ENCODE peak calls at places on chromosomes 2 and 18, in six cellular contexts. D, R, X, J, L and K are unnamed samples.

GRCh38 chr18:36825526-36825925 is 3.3 kb downstream of the TPGS2 start:
- DNase-seq in D (no peak), R (no peak), X (no peak), J (no peak), L (no peak), K (no peak)

GRCh38 chr2:68889500-68889899 is 18.3 kb upstream of the BMP10 start:
- DNase-seq in D (no peak), R (no peak), X (no peak), J (no peak), L (no peak), K (no peak)

GRCh38 chr2:227761734-227762476 is 16.2 kb downstream of the SCYGR8 start:
- DNase-seq in D (no peak), R (no peak), X (no peak), J (no peak), L (no peak), K (peak; percentile 73)

GRCh38 chr2:117436697-117437096 is 377.8 kb upstream of the DDX18 start:
- DNase-seq in D (no peak), R (no peak), X (no peak), J (no peak), L (no peak), K (no peak)

GRCh38 chr2:209661286-209661685 is 110.3 kb upstream of the UNC80 start:
- DNase-seq in D (no peak), R (peak; percentile 90), X (no peak), J (no peak), L (peak; percentile 55), K (no peak)

GRCh38 chr2:231677632-231678104 is 30.7 kb upstream of the PTMA start:
- DNase-seq in D (peak; percentile 77), R (peak; percentile 39), X (peak; percentile 75), J (peak; percentile 73), L (peak; percentile 91), K (peak; percentile 96)

GRCh38 chr18:60024857-60025256 is 125.1 kb downstream of the PMAIP1 start:
- DNase-seq in D (no peak), R (no peak), X (no peak), J (no peak), L (no peak), K (no peak)

GRCh38 chr2:95372845-95373244 is 29.7 kb upstream of the FAHD2A start:
- DNase-seq in D (no peak), R (no peak), X (no peak), J (no peak), L (no peak), K (peak; percentile 27)

GRCh38 chr18:74290831-74291770 is 662 bp downstream of the CYB5A start:
- DNase-seq in D (no peak), R (peak; percentile 77), X (peak; percentile 4), J (no peak), L (no peak), K (no peak)

GRCh38 chr2:204264068-204264693 is 281.1 kb upstream of the PARD3B start:
- DNase-seq in D (no peak), R (peak; percentile 40), X (no peak), J (no peak), L (no peak), K (no peak)

GRCh38 chr2:65299246-65299645 is 71.6 kb downstream of the ACTR2 start:
- DNase-seq in D (no peak), R (no peak), X (peak; percentile 26), J (no peak), L (no peak), K (peak; percentile 89)

GRCh38 chr18:40708726-40709125 is 1246.3 kb upstream of the PIK3C3 start:
- DNase-seq in D (no peak), R (no peak), X (no peak), J (no peak), L (no peak), K (no peak)

GRCh38 chr2:182649316-182649715 is 66.7 kb upstream of the DNAJC10 start:
- DNase-seq in D (no peak), R (peak; percentile 77), X (no peak), J (peak; percentile 21), L (peak; percentile 48), K (peak; percentile 34)

GRCh38 chr18:36411745-36412168 is 114.2 kb downstream of the FHOD3 start:
- DNase-seq in D (no peak), R (no peak), X (no peak), J (peak; percentile 17), L (peak; percentile 35), K (no peak)

GRCh38 chr2:10912796-10913445 is 1.2 kb downstream of the KCNF1 start:
- DNase-seq in D (no peak), R (no peak), X (no peak), J (no peak), L (no peak), K (no peak)

GRCh38 chr2:160140471-160140870 is 59.6 kb downstream of the ITGB6 start:
- DNase-seq in D (no peak), R (no peak), X (no peak), J (peak; percentile 6), L (no peak), K (no peak)

GRCh38 chr2:37648316-37649011 is 23.0 kb downstream of the CDC42EP3 start:
- DNase-seq in D (no peak), R (no peak), X (no peak), J (no peak), L (no peak), K (peak; percentile 80)

GRCh38 chr2:46460991-46461715 is 18.2 kb upstream of the TMEM247 start:
- DNase-seq in D (peak; percentile 45), R (no peak), X (peak; percentile 75), J (peak; percentile 78), L (peak; percentile 58), K (peak; percentile 88)

GRCh38 chr18:51520676-51521180 is 323.2 kb upstream of the MEX3C start:
- DNase-seq in D (no peak), R (no peak), X (no peak), J (no peak), L (no peak), K (no peak)

GRCh38 chr2:65182570-65182969 is 45.1 kb upstream of the ACTR2 start:
- DNase-seq in D (no peak), R (no peak), X (no peak), J (no peak), L (no peak), K (no peak)

GRCh38 chr2:172012688-172013358 is 13.1 kb downstream of the METAP1D start:
- DNase-seq in D (no peak), R (peak; percentile 37), X (no peak), J (no peak), L (no peak), K (peak; percentile 26)

GRCh38 chr2:241540766-241541561 is 17.6 kb upstream of the BOK start:
- DNase-seq in D (no peak), R (no peak), X (peak; percentile 54), J (peak; percentile 87), L (peak; percentile 47), K (peak; percentile 96)

GRCh38 chr18:75161629-75162028 is 47.3 kb downstream of the PTGR3 start:
- DNase-seq in D (peak; percentile 15), R (peak; percentile 89), X (no peak), J (peak; percentile 32), L (no peak), K (no peak)

GRCh38 chr2:144237845-144238637 is 281.9 kb downstream of the ZEB2 start:
- DNase-seq in D (no peak), R (peak; percentile 82), X (no peak), J (no peak), L (no peak), K (no peak)